ENCODE peak calls at places on chromosomes 5 and 9, in eight cellular contexts. Q is AG10803; J is HEK293T; O is aorta; V is naive thymus-derived CD8-positive, alpha-beta T cell; K is fibroblast of pulmonary artery; P is ACHN; E is endothelial cell. L is an unnamed sample.

GRCh38 chr5:157732784-157733262 is 1.6 kb downstream of the THG1L start:
- DNase-seq in Q (no peak), E (no peak), K (no peak), V (no peak), O (no peak), P (no peak), J (no peak), L (no peak)

GRCh38 chr5:7422262-7422661 is 26.3 kb downstream of the ADCY2 start:
- DNase-seq in Q (no peak), O (no peak), K (no peak), P (no peak), V (no peak), J (no peak), E (no peak), L (no peak)

GRCh38 chr5:17277907-17278306 is 60.5 kb downstream of the BASP1 start:
- DNase-seq in Q (no peak), K (no peak), P (no peak), E (no peak), V (no peak), O (no peak), J (no peak), L (no peak)

GRCh38 chr5:65100846-65101678 is 332.3 kb downstream of the CWC27 start:
- DNase-seq in E (peak; percentile 56), V (no peak), J (peak; percentile 76), O (peak; percentile 78), Q (peak; percentile 80), K (peak; percentile 90), P (peak; percentile 62), L (peak; percentile 42)

GRCh38 chr5:59328801-59329296 is 564.7 kb downstream of the PDE4D start:
- DNase-seq in V (no peak), Q (peak; percentile 5), J (no peak), P (peak; percentile 80), K (peak; percentile 68), E (no peak), O (no peak), L (peak; percentile 66)

GRCh38 chr9:10806873-10807272 is 194.1 kb upstream of the PTPRD start:
- DNase-seq in V (no peak), O (no peak), Q (no peak), K (no peak), E (no peak), P (no peak), J (no peak), L (no peak)

GRCh38 chr5:91206103-91206502 is 177.0 kb downstream of the ARRDC3 start:
- DNase-seq in Q (no peak), P (no peak), J (no peak), K (no peak), V (no peak), E (no peak), O (no peak), L (no peak)

GRCh38 chr9:106613250-106613737 is 249.7 kb upstream of the ZNF462 start:
- DNase-seq in J (no peak), O (no peak), K (no peak), V (no peak), E (no peak), Q (no peak), P (no peak), L (no peak)

GRCh38 chr9:21681641-21682040 is 120.8 kb upstream of the MTAP start:
- DNase-seq in V (no peak), J (no peak), K (peak; percentile 65), P (no peak), E (no peak), Q (peak; percentile 89), O (no peak), L (peak; percentile 47)

GRCh38 chr5:50697739-50698138 is 31.3 kb downstream of the PARP8 start:
- DNase-seq in J (no peak), P (no peak), Q (no peak), K (no peak), E (no peak), V (no peak), O (no peak), L (no peak)

GRCh38 chr9:99169982-99170761 is 51.6 kb downstream of the ALG2 start:
- DNase-seq in V (no peak), O (no peak), Q (no peak), P (no peak), J (peak; percentile 74), E (peak; percentile 26), K (no peak), L (no peak)

L was measured in Caki2.